ENCODE peak calls at places on chromosome 14, in five cellular contexts. F is NCI-H2171 treated with DMSO at 0.1 percent for 48 hours, K is IMR-90, O is heart left ventricle, I is NCI-H1092. G is an unnamed sample.

GRCh38 chr14:95290769-95291440 is 28.8 kb downstream of the CLMN start:
- DNase-seq in F (peak; percentile 86), K (no peak), O (peak; percentile 77), I (peak; percentile 74), G (peak; percentile 74)

GRCh38 chr14:95098984-95099599 is 58.2 kb downstream of the DICER1 start:
- DNase-seq in F (peak; percentile 40), K (peak; percentile 55), O (peak; percentile 64), I (peak; percentile 59), G (no peak)

GRCh38 chr14:36423430-36423829 is 96.6 kb downstream of the NKX2-1 start:
- DNase-seq in F (peak; percentile 45), K (no peak), O (no peak), I (peak; percentile 61), G (no peak)

GRCh38 chr14:34356267-34356660 is 105.8 kb downstream of the SPTSSA start:
- DNase-seq in F (peak; percentile 72), K (peak; percentile 7), O (no peak), I (no peak), G (no peak)

GRCh38 chr14:62126885-62127478 is 364.8 kb downstream of the SNAPC1 start:
- DNase-seq in F (peak; percentile 86), K (peak; percentile 72), O (no peak), I (peak; percentile 65), G (no peak)

GRCh38 chr14:104462651-104463630 is 116.6 kb upstream of the C14orf180 start:
- DNase-seq in F (no peak), K (no peak), O (no peak), I (no peak), G (no peak)

GRCh38 chr14:66037361-66037760 is 448.8 kb upstream of the CCDC196 start:
- DNase-seq in F (no peak), K (no peak), O (no peak), I (no peak), G (no peak)

GRCh38 chr14:72774894-72775620 is 118.8 kb downstream of the DPF3 start:
- DNase-seq in F (no peak), K (no peak), O (no peak), I (no peak), G (no peak)

GRCh38 chr14:96945721-96946120 is 148.5 kb downstream of the VRK1 start:
- DNase-seq in F (no peak), K (no peak), O (no peak), I (no peak), G (no peak)

GRCh38 chr14:101665478-101666078 is 95.9 kb upstream of the PPP2R5C start:
- DNase-seq in F (peak; percentile 81), K (peak; percentile 37), O (no peak), I (no peak), G (no peak)

GRCh38 chr14:105498430-105499255 is 7.6 kb downstream of the TEDC1 start:
- DNase-seq in F (no peak), K (no peak), O (no peak), I (no peak), G (peak; percentile 57)

GRCh38 chr14:69945905-69946304 is 66.7 kb downstream of the SMOC1 start:
- DNase-seq in F (peak; percentile 58), K (no peak), O (no peak), I (peak; percentile 58), G (no peak)

GRCh38 chr14:68245146-68246073 is 425.8 kb downstream of the RAD51B start:
- DNase-seq in F (no peak), K (peak; percentile 64), O (peak; percentile 69), I (peak; percentile 18), G (no peak)

GRCh38 chr14:61051046-61051445 is 70.0 kb downstream of the SLC38A6 start:
- DNase-seq in F (no peak), K (peak; percentile 10), O (peak; percentile 22), I (no peak), G (no peak)

GRCh38 chr14:70416717-70417349 is at the start of gene SYNJ2BP:
- DNase-seq in F (peak; percentile 91), K (peak; percentile 70), O (peak; percentile 75), I (peak; percentile 72), G (peak; percentile 94)

GRCh38 chr14:74980746-74981661 is 21.7 kb upstream of the EIF2B2 start:
- DNase-seq in F (peak; percentile 29), K (peak; percentile 19), O (peak; percentile 27), I (no peak), G (peak; percentile 43)

GRCh38 chr14:65164068-65164824 is 61.9 kb upstream of the MAX start:
- DNase-seq in F (peak; percentile 71), K (peak; percentile 61), O (no peak), I (peak; percentile 50), G (no peak)

GRCh38 chr14:49972199-49972671 is 79.4 kb downstream of the ARF6 start:
- DNase-seq in F (peak; percentile 75), K (peak; percentile 74), O (peak; percentile 43), I (peak; percentile 49), G (no peak)

GRCh38 chr14:38016497-38016896 is 191.2 kb upstream of the SSTR1 start:
- DNase-seq in F (peak; percentile 12), K (no peak), O (no peak), I (no peak), G (no peak)

GRCh38 chr14:74732387-74732786 is 19.4 kb downstream of the FCF1 start:
- DNase-seq in F (no peak), K (no peak), O (no peak), I (no peak), G (no peak)

GRCh38 chr14:30621954-30622830 is at the start of gene SCFD1:
- DNase-seq in F (peak; percentile 97), K (peak; percentile 83), O (peak; percentile 93), I (peak; percentile 94), G (peak; percentile 96)

GRCh38 chr14:92792885-92793284 is 1.2 kb upstream of the GOLGA5 start:
- DNase-seq in F (no peak), K (no peak), O (no peak), I (no peak), G (no peak)

GRCh38 chr14:76884853-76885276 is 58.7 kb downstream of the LRRC74A start:
- DNase-seq in F (no peak), K (no peak), O (peak; percentile 69), I (no peak), G (no peak)

GRCh38 chr14:70955543-70956480 is 48.6 kb downstream of the PCNX1 start:
- DNase-seq in F (peak; percentile 9), K (peak; percentile 26), O (no peak), I (no peak), G (no peak)

GRCh38 chr14:51205486-51205885 is 34.6 kb upstream of the TMX1 start:
- DNase-seq in F (peak; percentile 77), K (no peak), O (no peak), I (no peak), G (no peak)

GRCh38 chr14:50025776-50026175 is 90.6 kb downstream of the VCPKMT start:
- DNase-seq in F (peak; percentile 96), K (peak; percentile 48), O (no peak), I (peak; percentile 5), G (no peak)

GRCh38 chr14:30971586-30971985 is 53.9 kb upstream of the AP4S1 start:
- DNase-seq in F (no peak), K (no peak), O (no peak), I (no peak), G (no peak)

GRCh38 chr14:52313903-52314481 is at the start of gene PTGER2:
- DNase-seq in F (no peak), K (peak; percentile 97), O (peak; percentile 77), I (peak; percentile 45), G (peak; percentile 74)

GRCh38 chr14:103074699-103075341 is 9.2 kb upstream of the LBHD2 start:
- DNase-seq in F (no peak), K (no peak), O (peak; percentile 81), I (no peak), G (peak; percentile 72)

GRCh38 chr14:95849761-95850160 is 26.9 kb upstream of the TUNAR start:
- DNase-seq in F (no peak), K (no peak), O (no peak), I (no peak), G (no peak)

GRCh38 chr14:21308479-21309237 is 28.8 kb downstream of the RPGRIP1 start:
- DNase-seq in F (peak; percentile 100), K (peak; percentile 23), O (peak; percentile 59), I (peak; percentile 95), G (peak; percentile 91)

GRCh38 chr14:96821501-96821900 is 24.3 kb downstream of the VRK1 start:
- DNase-seq in F (peak; percentile 79), K (no peak), O (no peak), I (no peak), G (no peak)

GRCh38 chr14:39266871-39267591 is 33.3 kb downstream of the MIA2 start:
- DNase-seq in F (peak; percentile 54), K (peak; percentile 81), O (peak; percentile 86), I (peak; percentile 78), G (peak; percentile 86)

GRCh38 chr14:99737451-99737951 is 53.4 kb downstream of the CYP46A1 start:
- DNase-seq in F (no peak), K (no peak), O (peak; percentile 81), I (no peak), G (peak; percentile 60)

GRCh38 chr14:93780811-93781210 is 7.5 kb downstream of the PRIMA1 start:
- DNase-seq in F (no peak), K (no peak), O (no peak), I (no peak), G (no peak)

GRCh38 chr14:91254456-91254855 is 10.0 kb upstream of the GPR68 start:
- DNase-seq in F (no peak), K (no peak), O (no peak), I (no peak), G (no peak)

GRCh38 chr14:105168496-105168978 is at the start of gene JAG2:
- DNase-seq in F (peak; percentile 73), K (no peak), O (peak; percentile 76), I (peak; percentile 31), G (no peak)

GRCh38 chr14:39426605-39427004 is 5.6 kb downstream of the FBXO33 start:
- DNase-seq in F (peak; percentile 44), K (peak; percentile 59), O (no peak), I (peak; percentile 11), G (no peak)

GRCh38 chr14:77682158-77682553 is 25.7 kb downstream of the ALKBH1 start:
- DNase-seq in F (no peak), K (peak; percentile 65), O (no peak), I (no peak), G (no peak)